ENCODE peak calls at places on chromosomes 16 and 17, in four cellular contexts. U is GM12878, F is HepG2, X is A549. B is an unnamed sample.

GRCh38 chr16:66856801-66857200 is 12.6 kb downstream of the CA7 start:
- DNase-seq in X (no peak), F (no peak), U (no peak), B (no peak)

GRCh38 chr16:48164907-48165715 is 9.3 kb upstream of the ABCC12 start:
- DNase-seq in F (peak), X (peak), U (no peak), B (peak)

GRCh38 chr16:84425696-84426095 is 57.4 kb downstream of the ATP2C2 start:
- DNase-seq in U (no peak), F (no peak), X (no peak), B (no peak)

GRCh38 chr16:16096161-16096857 is 127.0 kb downstream of the ABCC6 start:
- DNase-seq in F (no peak), U (no peak), X (peak), B (no peak)

GRCh38 chr16:21158208-21159110 is at the start of gene LDAF1:
- DNase-seq in U (no peak), X (peak), F (peak), B (peak)

GRCh38 chr17:28597606-28598383 is 1.0 kb downstream of the SPAG5 start:
- DNase-seq in U (no peak), F (peak), X (no peak), B (peak)

GRCh38 chr16:88770459-88771293 is 14.3 kb downstream of the PIEZO1 start:
- DNase-seq in X (no peak), U (no peak), F (peak), B (peak)

GRCh38 chr17:76496464-76496863 is 4.8 kb downstream of the RHBDF2 start:
- DNase-seq in U (no peak), X (no peak), F (no peak), B (no peak)

GRCh38 chr16:69114976-69115355 is 9.5 kb downstream of the HAS3 start:
- DNase-seq in F (no peak), X (no peak), U (no peak), B (no peak)

GRCh38 chr17:80529904-80530292 is 14.7 kb upstream of the RPTOR start:
- DNase-seq in X (no peak), U (no peak), F (no peak), B (no peak)

GRCh38 chr16:86387461-86388440 is 122.6 kb upstream of the FOXF1 start:
- DNase-seq in X (peak), U (no peak), F (no peak), B (peak)

DNA sequence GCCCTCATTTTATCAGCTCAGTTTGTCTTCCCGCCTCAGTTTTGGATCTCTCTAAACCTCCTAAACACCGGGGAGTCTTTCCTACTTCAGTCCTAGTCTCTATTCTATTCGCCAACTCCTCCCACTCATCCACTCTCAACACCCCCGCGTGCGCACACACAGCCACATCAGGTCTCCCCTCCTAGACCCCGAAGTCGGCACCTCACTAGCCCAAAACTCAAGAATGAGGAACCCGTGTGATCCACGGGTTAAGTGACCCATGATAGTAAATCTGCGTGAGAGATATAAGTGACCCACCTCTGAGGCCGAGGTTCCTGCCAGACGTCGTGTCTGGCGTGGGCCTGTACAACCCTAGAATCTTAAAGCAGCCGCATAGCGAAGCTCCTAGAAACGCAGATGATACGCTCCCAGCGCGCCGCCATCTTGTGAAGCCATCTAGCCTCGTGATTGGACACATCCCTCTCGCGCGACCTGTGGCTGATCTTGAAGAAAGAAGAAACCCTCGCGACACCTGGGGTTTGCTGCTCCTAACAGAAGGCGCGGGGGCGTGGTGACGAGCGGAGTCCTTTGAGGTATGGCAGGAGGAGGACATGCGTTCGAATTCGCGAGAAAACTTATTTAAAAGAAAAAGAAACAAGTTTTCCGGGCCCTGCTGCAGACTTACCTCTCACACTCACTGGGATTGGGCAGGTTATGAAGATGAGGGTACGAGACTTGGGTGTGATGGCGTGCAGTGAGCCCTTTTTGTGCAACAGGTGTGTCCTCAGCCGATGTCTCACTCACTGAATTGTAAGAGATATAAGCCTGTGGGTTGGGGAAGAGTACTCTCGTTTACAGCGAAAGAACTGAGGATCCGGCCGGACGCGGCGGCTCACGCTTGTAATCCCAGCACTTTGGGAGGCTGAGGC is at the start of gene METTL16:
- DNase-seq in X (peak), U (peak), F (peak), B (peak)
- TF ChIP-seq EP300 in X (no peak), U (no peak), F (no peak), B (no peak)

DNA sequence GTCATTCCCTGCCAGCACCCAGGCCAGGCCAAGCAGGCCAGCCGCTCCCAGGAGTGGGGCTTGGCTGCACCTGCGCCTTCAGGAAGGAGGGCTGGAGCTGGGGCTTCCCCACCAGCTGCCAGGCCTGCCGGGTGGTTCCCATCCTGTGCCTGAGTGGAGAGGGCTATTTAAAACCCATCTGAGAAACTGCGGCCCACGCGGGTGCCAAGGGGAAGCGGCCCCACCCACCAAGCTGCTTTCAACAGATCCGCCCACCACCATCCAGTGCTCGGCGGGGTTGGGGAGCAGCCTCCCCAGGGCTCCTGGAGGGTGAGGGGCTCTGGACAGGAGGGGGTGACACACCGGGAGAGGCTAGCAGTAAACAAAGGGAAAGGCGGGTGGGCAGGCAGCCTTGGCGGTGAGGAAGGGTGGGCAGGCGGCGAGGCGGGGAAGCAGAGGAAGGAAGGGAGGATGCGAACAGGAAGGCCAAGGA is 3.6 kb downstream of the NTHL1 start:
- DNase-seq in X (no peak), F (no peak), U (no peak), B (no peak)
- TF ChIP-seq POLR2AphosphoS2 in X (no peak), F (no peak), U (no peak), B (no peak)

DNA sequence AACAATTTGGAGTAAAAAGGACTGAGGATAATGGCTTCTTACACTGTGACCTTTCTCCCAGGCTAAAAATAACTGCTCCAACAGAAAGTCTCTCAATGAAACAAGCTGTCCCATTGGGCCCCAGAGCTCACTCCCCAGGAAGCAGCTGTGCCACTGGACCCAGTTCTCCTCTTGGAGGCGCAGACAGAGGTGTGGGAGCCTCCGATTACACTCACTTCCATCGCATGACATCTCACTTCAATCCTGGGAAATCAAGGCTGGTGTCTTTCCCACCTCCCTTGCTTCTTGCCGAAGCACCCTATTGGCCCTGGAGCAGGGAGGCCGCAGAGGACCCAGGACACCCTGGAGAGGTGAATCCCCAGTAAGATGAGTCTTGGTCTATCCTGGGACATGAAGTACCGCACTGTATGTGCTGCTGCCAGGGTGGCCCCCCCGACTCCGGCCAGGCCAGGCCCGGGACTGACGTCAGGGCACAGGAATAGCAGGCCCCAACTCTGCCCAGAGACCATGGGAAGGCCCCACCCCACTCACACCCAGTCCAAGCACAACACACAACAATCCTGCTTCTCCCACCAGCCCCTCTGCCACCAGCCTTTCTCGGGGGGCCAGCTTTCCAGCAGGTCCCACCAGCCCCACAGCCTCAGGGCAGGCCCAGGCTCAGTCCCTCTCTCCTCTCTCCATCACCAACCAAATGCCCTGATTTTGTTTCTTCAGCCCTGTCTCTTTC is 29.5 kb downstream of the SRL start:
- DNase-seq in F (no peak), X (no peak), U (no peak), B (no peak)
- TF ChIP-seq EP300 in F (no peak), X (no peak), U (no peak), B (no peak)

GRCh38 chr16:56780646-56781045 is 50.7 kb downstream of the NUP93 start:
- DNase-seq in U (no peak), X (no peak), F (no peak), B (no peak)
- TF ChIP-seq POLR2AphosphoS2 in U (no peak), X (no peak), F (no peak), B (no peak)

DNA sequence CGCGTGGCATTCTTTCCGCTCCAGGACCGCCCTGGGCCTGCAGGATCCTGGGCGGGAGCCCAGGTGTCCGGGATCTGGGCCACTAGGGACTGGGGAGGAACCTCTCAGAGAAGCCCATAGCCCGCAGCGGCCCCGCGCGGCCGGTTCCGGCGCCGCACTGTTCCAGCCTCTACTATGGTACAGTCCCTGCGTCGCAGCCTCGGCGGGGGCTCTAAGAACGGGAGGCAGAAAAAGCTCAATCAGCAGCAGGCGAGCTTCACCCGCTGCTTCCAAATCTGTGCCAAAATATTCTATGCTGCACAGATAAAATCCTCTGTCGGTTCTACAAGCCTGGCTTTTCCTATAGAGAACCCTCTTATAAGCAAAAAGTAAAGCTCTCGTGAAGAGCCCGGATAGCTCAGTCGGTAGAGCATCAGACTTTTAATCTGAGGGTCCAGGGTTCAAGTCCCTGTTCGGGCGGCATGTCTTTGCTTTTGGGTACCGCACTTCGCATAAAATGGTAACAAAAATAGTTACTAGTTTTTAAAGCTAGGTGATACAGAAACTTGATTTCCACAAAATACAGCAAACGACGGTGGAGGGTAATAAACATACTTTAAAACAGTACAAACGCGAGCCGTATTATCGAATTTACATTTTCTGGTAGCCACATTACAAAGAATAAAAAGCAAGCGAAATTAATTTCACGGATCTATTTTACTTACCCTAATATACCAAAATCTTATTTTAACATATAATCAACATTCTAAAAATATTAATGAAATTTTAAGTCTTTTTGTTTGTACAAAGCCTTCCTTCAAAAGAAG is 658 bp upstream of the ALOXE3 start:
- DNase-seq in U (peak), X (peak), F (peak), B (peak)
- TF ChIP-seq EP300 in U (peak), X (no peak), F (no peak), B (peak)

GRCh38 chr17:35283767-35284166 is 40.9 kb downstream of the SLFN5 start:
- DNase-seq in X (no peak), F (no peak), U (no peak), B (no peak)

GRCh38 chr17:35289222-35289621 is 46.4 kb downstream of the SLFN5 start:
- DNase-seq in X (no peak), U (no peak), F (no peak), B (no peak)

GRCh38 chr17:35284955-35285354 is 42.1 kb downstream of the SLFN5 start:
- DNase-seq in F (no peak), U (no peak), X (no peak), B (no peak)

GRCh38 chr17:35287286-35287811 is 44.5 kb downstream of the SLFN5 start:
- DNase-seq in F (no peak), U (peak), X (no peak), B (no peak)

GRCh38 chr17:35286120-35286781 is 43.4 kb downstream of the SLFN5 start:
- DNase-seq in X (no peak), U (peak), F (no peak), B (no peak)
- TF ChIP-seq POLR2AphosphoS2 in X (no peak), U (no peak), F (no peak), B (no peak)

GRCh38 chr17:78409191-78409621 is 30.8 kb downstream of the PGS1 start:
- DNase-seq in U (no peak), F (no peak), X (no peak), B (no peak)

GRCh38 chr17:78412403-78412802 is 34.0 kb downstream of the PGS1 start:
- DNase-seq in X (peak), F (no peak), U (no peak), B (peak)

GRCh38 chr17:78408476-78409020 is 30.1 kb downstream of the PGS1 start:
- DNase-seq in X (no peak), F (no peak), U (no peak), B (no peak)

GRCh38 chr17:78414178-78415162 is 36.0 kb downstream of the PGS1 start:
- DNase-seq in X (no peak), U (no peak), F (no peak), B (no peak)

GRCh38 chr17:78411241-78411855 is 32.9 kb downstream of the PGS1 start:
- DNase-seq in X (no peak), U (no peak), F (no peak), B (peak)
- TF ChIP-seq EP300 in X (no peak), U (no peak), F (no peak), B (no peak)

B was measured in K562.